ENCODE peak calls at places on chromosomes 4 and X, in five cellular contexts. One of them, this sample, is unnamed. For H3K4me1 and H3K9me3, the result is how much of the 10 kb centered on the place peaks cover.

GRCh38 chrX:69277961-69278795 is 112.9 kb upstream of the PJA1 start:
- DNase-seq in pancreas: no peak
- DNase-seq in CD8-positive, alpha-beta memory T cell: no peak
- DNase-seq in thyroid gland: no peak
- DNase-seq in mesenchymal stem cell: no peak
- DNase-seq in this sample: no peak

GRCh38 chrX:97461763-97462162 is 578.1 kb downstream of the RPA4 start:
- DNase-seq in pancreas: no peak
- DNase-seq in CD8-positive, alpha-beta memory T cell: no peak
- DNase-seq in thyroid gland: no peak
- DNase-seq in mesenchymal stem cell: no peak
- DNase-seq in this sample: no peak

GRCh38 chr4:23770011-23770410 is 119.8 kb downstream of the PPARGC1A start:
- DNase-seq in pancreas: no peak
- DNase-seq in CD8-positive, alpha-beta memory T cell: no peak
- DNase-seq in thyroid gland: no peak
- DNase-seq in mesenchymal stem cell: peak
- DNase-seq in this sample: no peak

GRCh38 chr4:7367894-7368293 is 66.8 kb downstream of the PSAPL1 start:
- DNase-seq in pancreas: no peak
- DNase-seq in CD8-positive, alpha-beta memory T cell: no peak
- DNase-seq in thyroid gland: no peak
- DNase-seq in mesenchymal stem cell: no peak
- DNase-seq in this sample: peak

GRCh38 chr4:28435346-28435745 is 1574.7 kb downstream of the STIM2 start:
- DNase-seq in pancreas: no peak
- DNase-seq in CD8-positive, alpha-beta memory T cell: no peak
- DNase-seq in thyroid gland: no peak
- DNase-seq in mesenchymal stem cell: peak
- DNase-seq in this sample: no peak

GRCh38 chr4:153517159-153517558 is 51.0 kb downstream of the TMEM131L start:
- DNase-seq in pancreas: no peak
- DNase-seq in CD8-positive, alpha-beta memory T cell: no peak
- DNase-seq in thyroid gland: no peak
- DNase-seq in mesenchymal stem cell: no peak
- DNase-seq in this sample: no peak

GRCh38 chr4:112865443-112865842 is 184.0 kb upstream of the ANK2 start:
- DNase-seq in pancreas: no peak
- DNase-seq in CD8-positive, alpha-beta memory T cell: no peak
- DNase-seq in thyroid gland: no peak
- DNase-seq in mesenchymal stem cell: no peak
- DNase-seq in this sample: no peak

GRCh38 chr4:15368906-15369305 is 58.9 kb upstream of the C1QTNF7 start:
- DNase-seq in pancreas: no peak
- DNase-seq in CD8-positive, alpha-beta memory T cell: no peak
- DNase-seq in thyroid gland: no peak
- DNase-seq in mesenchymal stem cell: peak
- DNase-seq in this sample: no peak

GRCh38 chr4:184889683-184890082 is 63.9 kb upstream of the ACSL1 start:
- DNase-seq in pancreas: no peak
- DNase-seq in CD8-positive, alpha-beta memory T cell: no peak
- DNase-seq in thyroid gland: no peak
- DNase-seq in mesenchymal stem cell: no peak
- DNase-seq in this sample: no peak

GRCh38 chr4:11632488-11632887 is 203.8 kb upstream of the HS3ST1 start:
- DNase-seq in pancreas: no peak
- DNase-seq in CD8-positive, alpha-beta memory T cell: no peak
- DNase-seq in thyroid gland: no peak
- DNase-seq in mesenchymal stem cell: no peak
- DNase-seq in this sample: no peak

GRCh38 chr4:2923678-2924173 is 39.5 kb downstream of the NOP14 start:
- DNase-seq in pancreas: no peak
- DNase-seq in CD8-positive, alpha-beta memory T cell: no peak
- DNase-seq in thyroid gland: no peak
- DNase-seq in mesenchymal stem cell: no peak
- DNase-seq in this sample: no peak

GRCh38 chr4:86818845-86819244 is 30.3 kb downstream of the SLC10A6 start:
- DNase-seq in pancreas: no peak
- DNase-seq in CD8-positive, alpha-beta memory T cell: no peak
- DNase-seq in thyroid gland: no peak
- DNase-seq in mesenchymal stem cell: no peak
- DNase-seq in this sample: no peak

GRCh38 chr4:173937871-173938270 is 345.6 kb downstream of the FBXO8 start:
- DNase-seq in pancreas: no peak
- DNase-seq in CD8-positive, alpha-beta memory T cell: no peak
- DNase-seq in thyroid gland: no peak
- DNase-seq in mesenchymal stem cell: peak
- DNase-seq in this sample: no peak

GRCh38 chr4:173940146-173940545 is 343.3 kb downstream of the FBXO8 start:
- DNase-seq in pancreas: no peak
- DNase-seq in CD8-positive, alpha-beta memory T cell: no peak
- DNase-seq in thyroid gland: no peak
- DNase-seq in mesenchymal stem cell: no peak
- DNase-seq in this sample: no peak

DNA sequence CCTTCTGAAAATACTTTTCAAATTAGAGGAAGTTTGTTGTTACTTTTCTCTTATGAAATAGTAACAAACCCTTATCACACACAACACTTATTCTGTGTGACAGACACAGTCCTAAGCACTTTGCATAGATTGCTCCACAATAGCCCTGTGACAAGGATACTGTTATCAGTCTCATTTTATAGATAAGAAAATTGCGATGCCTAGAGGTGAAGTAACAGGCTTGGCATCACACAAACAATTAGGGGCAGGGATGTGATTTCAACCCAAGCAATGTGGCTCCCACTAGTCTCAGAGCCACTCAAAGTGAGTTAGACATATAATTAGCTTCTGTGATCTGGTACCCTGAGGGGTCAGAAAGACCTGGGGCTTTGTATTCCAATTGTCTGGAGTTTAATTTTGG is 339.9 kb downstream of the FBXO8 start:
- DNase-seq in pancreas: no peak
- DNase-seq in CD8-positive, alpha-beta memory T cell: no peak
- DNase-seq in thyroid gland: no peak
- DNase-seq in mesenchymal stem cell: no peak
- DNase-seq in this sample: no peak
- H3K4me1 ChIP-seq in pancreas: under half
- H3K4me1 ChIP-seq in CD8-positive, alpha-beta memory T cell: under half
- H3K4me1 ChIP-seq in thyroid gland: under half
- H3K4me1 ChIP-seq in mesenchymal stem cell: under half
- H3K4me1 ChIP-seq in this sample: under half

GRCh38 chrX:622104-622503 is 8.5 kb upstream of the SHOX start:
- DNase-seq in pancreas: no peak
- DNase-seq in CD8-positive, alpha-beta memory T cell: no peak
- DNase-seq in thyroid gland: no peak
- DNase-seq in mesenchymal stem cell: no peak
- DNase-seq in this sample: no peak

GRCh38 chrX:617891-618290 is 12.7 kb upstream of the SHOX start:
- DNase-seq in pancreas: no peak
- DNase-seq in CD8-positive, alpha-beta memory T cell: no peak
- DNase-seq in thyroid gland: no peak
- DNase-seq in mesenchymal stem cell: no peak
- DNase-seq in this sample: no peak

GRCh38 chrX:618761-619450 is 11.7 kb upstream of the SHOX start:
- DNase-seq in pancreas: no peak
- DNase-seq in CD8-positive, alpha-beta memory T cell: no peak
- DNase-seq in thyroid gland: no peak
- DNase-seq in mesenchymal stem cell: no peak
- DNase-seq in this sample: no peak

GRCh38 chrX:619451-619811 is 11.2 kb upstream of the SHOX start:
- DNase-seq in pancreas: no peak
- DNase-seq in CD8-positive, alpha-beta memory T cell: no peak
- DNase-seq in thyroid gland: no peak
- DNase-seq in mesenchymal stem cell: no peak
- DNase-seq in this sample: no peak

DNA sequence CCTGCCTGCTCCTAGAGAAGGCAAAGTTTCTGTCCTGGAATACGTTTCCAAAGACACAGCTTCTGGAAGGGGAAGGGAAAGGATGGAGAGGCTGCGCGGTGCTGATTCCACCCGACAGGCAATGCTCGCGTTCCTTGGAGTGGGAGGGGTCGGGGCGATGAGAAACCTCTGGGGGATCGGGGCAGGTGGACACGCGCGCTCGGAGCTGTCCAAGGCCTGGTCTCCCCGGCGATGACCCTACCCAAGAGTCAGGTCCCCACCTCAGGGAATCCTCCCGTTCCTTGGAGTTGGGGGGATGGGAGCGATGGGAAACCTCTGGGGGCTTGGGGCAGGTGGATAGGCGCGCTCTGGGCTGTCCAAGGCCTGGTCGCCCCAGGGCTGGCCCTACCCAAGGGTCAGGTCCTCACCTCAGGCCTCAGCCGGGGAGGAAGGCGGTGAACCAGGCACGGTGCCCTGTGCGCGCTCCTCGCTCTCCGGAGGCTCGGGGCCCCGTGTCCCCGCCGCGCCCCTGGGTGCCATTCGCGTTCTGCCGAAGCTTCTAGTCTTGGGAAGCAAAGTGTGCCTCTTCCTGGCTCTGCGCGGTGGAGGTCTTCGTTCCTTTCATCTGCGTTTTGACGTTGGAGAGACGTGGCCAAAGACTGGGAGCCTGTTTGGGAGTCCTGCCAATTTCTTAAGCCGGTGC is 10.6 kb upstream of the SHOX start:
- DNase-seq in pancreas: no peak
- DNase-seq in CD8-positive, alpha-beta memory T cell: no peak
- DNase-seq in thyroid gland: no peak
- DNase-seq in mesenchymal stem cell: no peak
- DNase-seq in this sample: no peak
- H3K4me3 ChIP-seq in pancreas: no peak
- H3K4me3 ChIP-seq in CD8-positive, alpha-beta memory T cell: no peak
- H3K4me3 ChIP-seq in thyroid gland: no peak
- H3K4me3 ChIP-seq in mesenchymal stem cell: no peak
- H3K4me3 ChIP-seq in this sample: no peak

GRCh38 chrX:132984058-132984650 is 25.7 kb upstream of the HS6ST2 start:
- DNase-seq in pancreas: no peak
- DNase-seq in CD8-positive, alpha-beta memory T cell: no peak
- DNase-seq in thyroid gland: no peak
- DNase-seq in mesenchymal stem cell: no peak
- DNase-seq in this sample: no peak

GRCh38 chrX:132986556-132986955 is 28.1 kb upstream of the HS6ST2 start:
- DNase-seq in pancreas: no peak
- DNase-seq in CD8-positive, alpha-beta memory T cell: no peak
- DNase-seq in thyroid gland: no peak
- DNase-seq in mesenchymal stem cell: no peak
- DNase-seq in this sample: no peak

DNA sequence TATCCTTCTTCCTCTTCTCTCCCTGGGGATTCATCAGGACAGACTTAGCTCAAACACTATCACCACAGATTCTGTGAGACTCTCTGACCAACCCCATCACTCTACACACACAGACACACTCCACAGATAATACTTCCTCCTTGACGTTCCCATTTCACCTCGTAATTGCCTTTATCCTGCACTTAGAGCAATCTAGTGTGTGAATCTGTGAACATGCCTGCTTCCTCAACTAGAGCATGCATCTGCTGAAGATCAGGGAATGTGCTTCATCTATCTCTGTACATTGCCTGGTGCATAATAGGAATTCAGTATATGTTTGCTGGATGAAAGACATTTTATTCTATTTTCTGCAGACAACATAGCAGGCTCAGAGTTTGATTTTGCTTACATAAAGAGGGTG is 25.1 kb upstream of the HS6ST2 start:
- DNase-seq in pancreas: no peak
- DNase-seq in CD8-positive, alpha-beta memory T cell: no peak
- DNase-seq in thyroid gland: no peak
- DNase-seq in mesenchymal stem cell: no peak
- DNase-seq in this sample: no peak
- H3K9me3 ChIP-seq in pancreas: under half
- H3K9me3 ChIP-seq in CD8-positive, alpha-beta memory T cell: under half
- H3K9me3 ChIP-seq in thyroid gland: under half
- H3K9me3 ChIP-seq in mesenchymal stem cell: under half
- H3K9me3 ChIP-seq in this sample: under half

GRCh38 chr4:94491322-94491721 is 39.6 kb downstream of the PDLIM5 start:
- DNase-seq in pancreas: no peak
- DNase-seq in CD8-positive, alpha-beta memory T cell: no peak
- DNase-seq in thyroid gland: no peak
- DNase-seq in mesenchymal stem cell: no peak
- DNase-seq in this sample: no peak
- H3K4me1 ChIP-seq in pancreas: under half
- H3K4me1 ChIP-seq in CD8-positive, alpha-beta memory T cell: under half
- H3K4me1 ChIP-seq in thyroid gland: under half
- H3K4me1 ChIP-seq in mesenchymal stem cell: under half
- H3K4me1 ChIP-seq in this sample: under half

DNA sequence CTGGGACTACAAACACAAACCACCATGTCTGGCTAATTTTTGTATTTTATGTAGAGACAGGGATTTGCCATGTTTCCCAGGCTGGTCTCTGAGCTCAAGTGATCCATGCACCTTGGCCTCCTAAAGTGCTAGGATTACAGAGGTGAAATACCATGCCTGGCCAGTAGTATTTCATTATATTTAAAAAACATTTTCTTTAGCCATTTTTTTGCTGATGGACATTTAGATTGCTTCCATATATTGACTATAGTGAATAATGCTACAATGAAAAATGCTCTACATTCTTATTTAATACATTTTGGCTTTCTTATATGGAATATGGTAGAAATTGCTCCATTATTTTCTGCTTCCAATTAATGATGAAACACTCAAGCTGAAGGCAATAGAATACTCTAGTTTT is 1439.7 kb downstream of the FSTL5 start:
- DNase-seq in pancreas: no peak
- DNase-seq in CD8-positive, alpha-beta memory T cell: no peak
- DNase-seq in thyroid gland: no peak
- DNase-seq in mesenchymal stem cell: no peak
- DNase-seq in this sample: no peak
- H3K4me3 ChIP-seq in pancreas: no peak
- H3K4me3 ChIP-seq in CD8-positive, alpha-beta memory T cell: no peak
- H3K4me3 ChIP-seq in thyroid gland: no peak
- H3K4me3 ChIP-seq in mesenchymal stem cell: no peak
- H3K4me3 ChIP-seq in this sample: no peak

This sample was measured in left lung.